ENCODE peak calls at places on chromosomes 7 and 10, in ten cellular contexts. One of them, this sample, is unnamed.

GRCh38 chr10:127024655-127025054 is 119.4 kb downstream of the DOCK1 start:
- DNase-seq in RWPE1: no peak
- DNase-seq in NCI-H345: no peak
- DNase-seq in kidney: no peak
- DNase-seq in Calu3: no peak
- DNase-seq in progenitor cell of endocrine pancreas: no peak
- DNase-seq in activated T-helper 1 cell treated with Interleukin-2 at 50 U/mL for 16 hours: no peak
- DNase-seq in lower leg skin: no peak
- DNase-seq in upper lobe of right lung: no peak
- DNase-seq in OCI-LY7: no peak
- DNase-seq in this sample: no peak

GRCh38 chr10:99870051-99870730 is 87.8 kb downstream of the ABCC2 start:
- DNase-seq in RWPE1: no peak
- DNase-seq in NCI-H345: no peak
- DNase-seq in kidney: no peak
- DNase-seq in Calu3: no peak
- DNase-seq in progenitor cell of endocrine pancreas: no peak
- DNase-seq in activated T-helper 1 cell treated with Interleukin-2 at 50 U/mL for 16 hours: no peak
- DNase-seq in lower leg skin: no peak
- DNase-seq in upper lobe of right lung: no peak
- DNase-seq in OCI-LY7: no peak
- DNase-seq in this sample: no peak

GRCh38 chr10:1498746-1499343 is 238.5 kb downstream of the ADARB2 start:
- DNase-seq in RWPE1: peak
- DNase-seq in NCI-H345: no peak
- DNase-seq in kidney: no peak
- DNase-seq in Calu3: no peak
- DNase-seq in progenitor cell of endocrine pancreas: no peak
- DNase-seq in activated T-helper 1 cell treated with Interleukin-2 at 50 U/mL for 16 hours: no peak
- DNase-seq in lower leg skin: no peak
- DNase-seq in upper lobe of right lung: no peak
- DNase-seq in OCI-LY7: no peak
- DNase-seq in this sample: no peak

GRCh38 chr10:9222917-9223316 is 1168.4 kb downstream of the GATA3 start:
- DNase-seq in RWPE1: no peak
- DNase-seq in NCI-H345: no peak
- DNase-seq in kidney: no peak
- DNase-seq in Calu3: no peak
- DNase-seq in progenitor cell of endocrine pancreas: no peak
- DNase-seq in activated T-helper 1 cell treated with Interleukin-2 at 50 U/mL for 16 hours: no peak
- DNase-seq in lower leg skin: no peak
- DNase-seq in upper lobe of right lung: no peak
- DNase-seq in OCI-LY7: no peak
- DNase-seq in this sample: no peak

GRCh38 chr7:77383333-77383740 is 32.8 kb downstream of the GSAP start:
- DNase-seq in RWPE1: no peak
- DNase-seq in NCI-H345: no peak
- DNase-seq in kidney: no peak
- DNase-seq in Calu3: no peak
- DNase-seq in progenitor cell of endocrine pancreas: no peak
- DNase-seq in activated T-helper 1 cell treated with Interleukin-2 at 50 U/mL for 16 hours: no peak
- DNase-seq in lower leg skin: no peak
- DNase-seq in upper lobe of right lung: no peak
- DNase-seq in OCI-LY7: no peak
- DNase-seq in this sample: no peak

GRCh38 chr7:76369011-76369410 is 10.2 kb upstream of the YWHAG start:
- DNase-seq in RWPE1: no peak
- DNase-seq in NCI-H345: no peak
- DNase-seq in kidney: peak
- DNase-seq in Calu3: no peak
- DNase-seq in progenitor cell of endocrine pancreas: no peak
- DNase-seq in activated T-helper 1 cell treated with Interleukin-2 at 50 U/mL for 16 hours: no peak
- DNase-seq in lower leg skin: no peak
- DNase-seq in upper lobe of right lung: no peak
- DNase-seq in OCI-LY7: no peak
- DNase-seq in this sample: no peak

GRCh38 chr10:109926141-109926745 is 2.9 kb upstream of the XPNPEP1 start:
- DNase-seq in RWPE1: no peak
- DNase-seq in NCI-H345: no peak
- DNase-seq in kidney: no peak
- DNase-seq in Calu3: no peak
- DNase-seq in progenitor cell of endocrine pancreas: no peak
- DNase-seq in activated T-helper 1 cell treated with Interleukin-2 at 50 U/mL for 16 hours: no peak
- DNase-seq in lower leg skin: no peak
- DNase-seq in upper lobe of right lung: no peak
- DNase-seq in OCI-LY7: no peak
- DNase-seq in this sample: no peak

GRCh38 chr10:100836891-100837290 is 75.9 kb upstream of the SLF2 start:
- DNase-seq in RWPE1: no peak
- DNase-seq in NCI-H345: no peak
- DNase-seq in kidney: no peak
- DNase-seq in Calu3: no peak
- DNase-seq in progenitor cell of endocrine pancreas: no peak
- DNase-seq in activated T-helper 1 cell treated with Interleukin-2 at 50 U/mL for 16 hours: no peak
- DNase-seq in lower leg skin: no peak
- DNase-seq in upper lobe of right lung: no peak
- DNase-seq in OCI-LY7: no peak
- DNase-seq in this sample: no peak

GRCh38 chr7:76346778-76347177 is 12.0 kb downstream of the YWHAG start:
- DNase-seq in RWPE1: no peak
- DNase-seq in NCI-H345: no peak
- DNase-seq in kidney: no peak
- DNase-seq in Calu3: no peak
- DNase-seq in progenitor cell of endocrine pancreas: no peak
- DNase-seq in activated T-helper 1 cell treated with Interleukin-2 at 50 U/mL for 16 hours: no peak
- DNase-seq in lower leg skin: no peak
- DNase-seq in upper lobe of right lung: no peak
- DNase-seq in OCI-LY7: no peak
- DNase-seq in this sample: no peak

GRCh38 chr10:61643316-61643751 is 19.4 kb upstream of the CABCOCO1 start:
- DNase-seq in RWPE1: no peak
- DNase-seq in NCI-H345: peak
- DNase-seq in kidney: no peak
- DNase-seq in Calu3: no peak
- DNase-seq in progenitor cell of endocrine pancreas: no peak
- DNase-seq in activated T-helper 1 cell treated with Interleukin-2 at 50 U/mL for 16 hours: no peak
- DNase-seq in lower leg skin: no peak
- DNase-seq in upper lobe of right lung: no peak
- DNase-seq in OCI-LY7: no peak
- DNase-seq in this sample: peak

GRCh38 chr7:84247591-84247990 is 53.0 kb upstream of the SEMA3A start:
- DNase-seq in RWPE1: peak
- DNase-seq in NCI-H345: no peak
- DNase-seq in kidney: no peak
- DNase-seq in Calu3: no peak
- DNase-seq in progenitor cell of endocrine pancreas: no peak
- DNase-seq in activated T-helper 1 cell treated with Interleukin-2 at 50 U/mL for 16 hours: no peak
- DNase-seq in lower leg skin: no peak
- DNase-seq in upper lobe of right lung: no peak
- DNase-seq in OCI-LY7: no peak
- DNase-seq in this sample: no peak

GRCh38 chr10:112307631-112308502 is 24.7 kb downstream of the TECTB start:
- DNase-seq in RWPE1: peak
- DNase-seq in NCI-H345: no peak
- DNase-seq in kidney: no peak
- DNase-seq in Calu3: peak
- DNase-seq in progenitor cell of endocrine pancreas: peak
- DNase-seq in activated T-helper 1 cell treated with Interleukin-2 at 50 U/mL for 16 hours: peak
- DNase-seq in lower leg skin: no peak
- DNase-seq in upper lobe of right lung: peak
- DNase-seq in OCI-LY7: peak
- DNase-seq in this sample: no peak

GRCh38 chr10:44460499-44460898 is 75.6 kb upstream of the CXCL12 start:
- DNase-seq in RWPE1: no peak
- DNase-seq in NCI-H345: no peak
- DNase-seq in kidney: no peak
- DNase-seq in Calu3: no peak
- DNase-seq in progenitor cell of endocrine pancreas: no peak
- DNase-seq in activated T-helper 1 cell treated with Interleukin-2 at 50 U/mL for 16 hours: no peak
- DNase-seq in lower leg skin: no peak
- DNase-seq in upper lobe of right lung: no peak
- DNase-seq in OCI-LY7: no peak
- DNase-seq in this sample: no peak

GRCh38 chr7:17773289-17773626 is 167.0 kb downstream of the SNX13 start:
- DNase-seq in RWPE1: peak
- DNase-seq in NCI-H345: no peak
- DNase-seq in kidney: no peak
- DNase-seq in Calu3: peak
- DNase-seq in progenitor cell of endocrine pancreas: no peak
- DNase-seq in activated T-helper 1 cell treated with Interleukin-2 at 50 U/mL for 16 hours: no peak
- DNase-seq in lower leg skin: peak
- DNase-seq in upper lobe of right lung: no peak
- DNase-seq in OCI-LY7: no peak
- DNase-seq in this sample: no peak

GRCh38 chr10:4083509-4084003 is 298.5 kb upstream of the KLF6 start:
- DNase-seq in RWPE1: no peak
- DNase-seq in NCI-H345: no peak
- DNase-seq in kidney: no peak
- DNase-seq in Calu3: no peak
- DNase-seq in progenitor cell of endocrine pancreas: no peak
- DNase-seq in activated T-helper 1 cell treated with Interleukin-2 at 50 U/mL for 16 hours: no peak
- DNase-seq in lower leg skin: no peak
- DNase-seq in upper lobe of right lung: no peak
- DNase-seq in OCI-LY7: no peak
- DNase-seq in this sample: no peak

GRCh38 chr7:155449880-155450557 is 7.9 kb upstream of the EN2 start:
- DNase-seq in RWPE1: no peak
- DNase-seq in NCI-H345: no peak
- DNase-seq in kidney: peak
- DNase-seq in Calu3: no peak
- DNase-seq in progenitor cell of endocrine pancreas: no peak
- DNase-seq in activated T-helper 1 cell treated with Interleukin-2 at 50 U/mL for 16 hours: no peak
- DNase-seq in lower leg skin: no peak
- DNase-seq in upper lobe of right lung: peak
- DNase-seq in OCI-LY7: no peak
- DNase-seq in this sample: no peak

GRCh38 chr7:143393267-143394041 is 12.3 kb downstream of the ZYX start:
- DNase-seq in RWPE1: no peak
- DNase-seq in NCI-H345: no peak
- DNase-seq in kidney: no peak
- DNase-seq in Calu3: no peak
- DNase-seq in progenitor cell of endocrine pancreas: no peak
- DNase-seq in activated T-helper 1 cell treated with Interleukin-2 at 50 U/mL for 16 hours: no peak
- DNase-seq in lower leg skin: no peak
- DNase-seq in upper lobe of right lung: no peak
- DNase-seq in OCI-LY7: no peak
- DNase-seq in this sample: no peak

GRCh38 chr10:43056568-43057011 is 20.3 kb upstream of the RET start:
- DNase-seq in RWPE1: no peak
- DNase-seq in NCI-H345: no peak
- DNase-seq in kidney: peak
- DNase-seq in Calu3: no peak
- DNase-seq in progenitor cell of endocrine pancreas: no peak
- DNase-seq in activated T-helper 1 cell treated with Interleukin-2 at 50 U/mL for 16 hours: no peak
- DNase-seq in lower leg skin: no peak
- DNase-seq in upper lobe of right lung: peak
- DNase-seq in OCI-LY7: no peak
- DNase-seq in this sample: no peak

GRCh38 chr7:66877577-66878300 is 43.3 kb upstream of the TMEM248 start:
- DNase-seq in RWPE1: no peak
- DNase-seq in NCI-H345: no peak
- DNase-seq in kidney: no peak
- DNase-seq in Calu3: no peak
- DNase-seq in progenitor cell of endocrine pancreas: no peak
- DNase-seq in activated T-helper 1 cell treated with Interleukin-2 at 50 U/mL for 16 hours: no peak
- DNase-seq in lower leg skin: no peak
- DNase-seq in upper lobe of right lung: no peak
- DNase-seq in OCI-LY7: peak
- DNase-seq in this sample: no peak

GRCh38 chr7:149720372-149721083 is 52.9 kb downstream of the ZNF467 start:
- DNase-seq in RWPE1: no peak
- DNase-seq in NCI-H345: no peak
- DNase-seq in kidney: peak
- DNase-seq in Calu3: peak
- DNase-seq in progenitor cell of endocrine pancreas: no peak
- DNase-seq in activated T-helper 1 cell treated with Interleukin-2 at 50 U/mL for 16 hours: no peak
- DNase-seq in lower leg skin: no peak
- DNase-seq in upper lobe of right lung: peak
- DNase-seq in OCI-LY7: no peak
- DNase-seq in this sample: no peak

GRCh38 chr7:73312831-73313520 is 4.3 kb upstream of the NSUN5 start:
- DNase-seq in RWPE1: no peak
- DNase-seq in NCI-H345: no peak
- DNase-seq in kidney: no peak
- DNase-seq in Calu3: no peak
- DNase-seq in progenitor cell of endocrine pancreas: no peak
- DNase-seq in activated T-helper 1 cell treated with Interleukin-2 at 50 U/mL for 16 hours: no peak
- DNase-seq in lower leg skin: no peak
- DNase-seq in upper lobe of right lung: no peak
- DNase-seq in OCI-LY7: no peak
- DNase-seq in this sample: no peak

GRCh38 chr7:80596933-80597517 is 41.4 kb upstream of the CD36 start:
- DNase-seq in RWPE1: no peak
- DNase-seq in NCI-H345: no peak
- DNase-seq in kidney: no peak
- DNase-seq in Calu3: no peak
- DNase-seq in progenitor cell of endocrine pancreas: no peak
- DNase-seq in activated T-helper 1 cell treated with Interleukin-2 at 50 U/mL for 16 hours: no peak
- DNase-seq in lower leg skin: peak
- DNase-seq in upper lobe of right lung: no peak
- DNase-seq in OCI-LY7: no peak
- DNase-seq in this sample: no peak

GRCh38 chr10:98323221-98324164 is 55.5 kb upstream of the LOXL4 start:
- DNase-seq in RWPE1: no peak
- DNase-seq in NCI-H345: no peak
- DNase-seq in kidney: peak
- DNase-seq in Calu3: peak
- DNase-seq in progenitor cell of endocrine pancreas: no peak
- DNase-seq in activated T-helper 1 cell treated with Interleukin-2 at 50 U/mL for 16 hours: no peak
- DNase-seq in lower leg skin: peak
- DNase-seq in upper lobe of right lung: peak
- DNase-seq in OCI-LY7: no peak
- DNase-seq in this sample: peak

GRCh38 chr7:97145068-97145467 is 27.6 kb downstream of the SDHAF3 start:
- DNase-seq in RWPE1: peak
- DNase-seq in NCI-H345: peak
- DNase-seq in kidney: no peak
- DNase-seq in Calu3: no peak
- DNase-seq in progenitor cell of endocrine pancreas: no peak
- DNase-seq in activated T-helper 1 cell treated with Interleukin-2 at 50 U/mL for 16 hours: no peak
- DNase-seq in lower leg skin: no peak
- DNase-seq in upper lobe of right lung: no peak
- DNase-seq in OCI-LY7: peak
- DNase-seq in this sample: peak

GRCh38 chr10:95742529-95742884 is 13.5 kb upstream of the ENTPD1 start:
- DNase-seq in RWPE1: no peak
- DNase-seq in NCI-H345: peak
- DNase-seq in kidney: no peak
- DNase-seq in Calu3: no peak
- DNase-seq in progenitor cell of endocrine pancreas: no peak
- DNase-seq in activated T-helper 1 cell treated with Interleukin-2 at 50 U/mL for 16 hours: no peak
- DNase-seq in lower leg skin: no peak
- DNase-seq in upper lobe of right lung: no peak
- DNase-seq in OCI-LY7: no peak
- DNase-seq in this sample: peak

GRCh38 chr10:7301039-7301768 is 109.6 kb downstream of the SFMBT2 start:
- DNase-seq in RWPE1: no peak
- DNase-seq in NCI-H345: no peak
- DNase-seq in kidney: no peak
- DNase-seq in Calu3: peak
- DNase-seq in progenitor cell of endocrine pancreas: no peak
- DNase-seq in activated T-helper 1 cell treated with Interleukin-2 at 50 U/mL for 16 hours: no peak
- DNase-seq in lower leg skin: no peak
- DNase-seq in upper lobe of right lung: no peak
- DNase-seq in OCI-LY7: no peak
- DNase-seq in this sample: no peak

GRCh38 chr7:116209561-116210070 is 723 bp upstream of the TES start:
- DNase-seq in RWPE1: no peak
- DNase-seq in NCI-H345: no peak
- DNase-seq in kidney: no peak
- DNase-seq in Calu3: no peak
- DNase-seq in progenitor cell of endocrine pancreas: no peak
- DNase-seq in activated T-helper 1 cell treated with Interleukin-2 at 50 U/mL for 16 hours: no peak
- DNase-seq in lower leg skin: no peak
- DNase-seq in upper lobe of right lung: no peak
- DNase-seq in OCI-LY7: no peak
- DNase-seq in this sample: no peak

GRCh38 chr7:84847790-84848189 is 339.1 kb downstream of the SEMA3D start:
- DNase-seq in RWPE1: no peak
- DNase-seq in NCI-H345: no peak
- DNase-seq in kidney: no peak
- DNase-seq in Calu3: no peak
- DNase-seq in progenitor cell of endocrine pancreas: no peak
- DNase-seq in activated T-helper 1 cell treated with Interleukin-2 at 50 U/mL for 16 hours: no peak
- DNase-seq in lower leg skin: no peak
- DNase-seq in upper lobe of right lung: no peak
- DNase-seq in OCI-LY7: no peak
- DNase-seq in this sample: no peak

This sample was measured in NCI-H2081.